ENCODE peak calls at places on chromosomes 5 and 9, in five cellular contexts. K, O, H, C and E are unnamed samples.

GRCh38 chr5:173320259-173320658 is 8.0 kb downstream of the STC2 start:
- DNase-seq in K (no peak), O (peak; percentile 26), H (no peak), C (peak; percentile 85), E (no peak)

GRCh38 chr5:170053896-170054295 is 51.8 kb upstream of the FOXI1 start:
- DNase-seq in K (no peak), O (no peak), H (no peak), C (no peak), E (no peak)

GRCh38 chr9:70398145-70398556 is 16.3 kb downstream of the KLF9 start:
- DNase-seq in K (no peak), O (no peak), H (no peak), C (no peak), E (no peak)

GRCh38 chr9:80127920-80128319 is 556.2 kb downstream of the TLE4 start:
- DNase-seq in K (no peak), O (no peak), H (no peak), C (no peak), E (no peak)

GRCh38 chr5:115815006-115815692 is 1.3 kb downstream of the CDO1 start:
- DNase-seq in K (no peak), O (no peak), H (no peak), C (no peak), E (peak; percentile 34)

GRCh38 chr5:157308826-157309465 is 43.0 kb downstream of the CYFIP2 start:
- DNase-seq in K (no peak), O (no peak), H (no peak), C (no peak), E (no peak)

GRCh38 chr5:157288405-157289163 is 22.7 kb downstream of the CYFIP2 start:
- DNase-seq in K (no peak), O (no peak), H (no peak), C (no peak), E (no peak)

GRCh38 chr5:110055301-110055700 is 365.6 kb downstream of the MAN2A1 start:
- DNase-seq in K (no peak), O (no peak), H (no peak), C (no peak), E (no peak)

GRCh38 chr5:163915481-163915961 is 410.1 kb downstream of the MAT2B start:
- DNase-seq in K (no peak), O (peak; percentile 52), H (peak; percentile 3), C (no peak), E (peak; percentile 39)

GRCh38 chr5:31717586-31717985 is 78.7 kb downstream of the PDZD2 start:
- DNase-seq in K (no peak), O (no peak), H (no peak), C (no peak), E (no peak)

GRCh38 chr9:127418037-127418471 is 6.1 kb upstream of the ZNF79 start:
- DNase-seq in K (no peak), O (no peak), H (peak; percentile 36), C (no peak), E (peak; percentile 75)

GRCh38 chr5:80109549-80110478 is 74.7 kb downstream of the THBS4 start:
- DNase-seq in K (no peak), O (peak; percentile 41), H (no peak), C (peak; percentile 60), E (no peak)

GRCh38 chr5:96288166-96288844 is 144.7 kb downstream of the PCSK1 start:
- DNase-seq in K (no peak), O (no peak), H (no peak), C (no peak), E (no peak)

GRCh38 chr9:7402704-7403389 is 396.7 kb downstream of the DMAC1 start:
- DNase-seq in K (no peak), O (no peak), H (no peak), C (no peak), E (peak; percentile 39)

GRCh38 chr9:129587487-129588262 is 33.2 kb downstream of the C9orf50 start:
- DNase-seq in K (no peak), O (no peak), H (no peak), C (no peak), E (peak; percentile 75)

GRCh38 chr5:97455996-97456395 is 272.9 kb upstream of the RIOK2 start:
- DNase-seq in K (no peak), O (no peak), H (no peak), C (no peak), E (no peak)

GRCh38 chr9:20941177-20941690 is 90.2 kb downstream of the HACD4 start:
- DNase-seq in K (peak; percentile 70), O (peak; percentile 50), H (no peak), C (peak; percentile 20), E (peak; percentile 72)

GRCh38 chr5:173321886-173322285 is 6.3 kb downstream of the STC2 start:
- DNase-seq in K (no peak), O (no peak), H (no peak), C (no peak), E (no peak)

GRCh38 chr5:23494558-23494957 is 12.9 kb upstream of the PRDM9 start:
- DNase-seq in K (no peak), O (no peak), H (no peak), C (no peak), E (no peak)

GRCh38 chr9:114805670-114806551 is at the start of gene TNFSF15:
- DNase-seq in K (no peak), O (peak; percentile 54), H (peak; percentile 68), C (no peak), E (no peak)

GRCh38 chr5:51226420-51226735 is 156.9 kb upstream of the ISL1 start:
- DNase-seq in K (peak; percentile 24), O (no peak), H (no peak), C (no peak), E (no peak)

GRCh38 chr5:88952344-88952743 is 69.4 kb upstream of the MEF2C start:
- DNase-seq in K (no peak), O (no peak), H (no peak), C (no peak), E (no peak)

GRCh38 chr9:30198463-30199309 is 2185.8 kb upstream of the ACO1 start:
- DNase-seq in K (no peak), O (no peak), H (peak; percentile 39), C (no peak), E (no peak)

GRCh38 chr5:35902032-35902681 is 36.3 kb downstream of the CAPSL start:
- DNase-seq in K (no peak), O (no peak), H (no peak), C (no peak), E (no peak)

GRCh38 chr5:10518352-10518751 is 45.5 kb upstream of the ANKRD33B start:
- DNase-seq in K (no peak), O (no peak), H (no peak), C (no peak), E (no peak)

DNA sequence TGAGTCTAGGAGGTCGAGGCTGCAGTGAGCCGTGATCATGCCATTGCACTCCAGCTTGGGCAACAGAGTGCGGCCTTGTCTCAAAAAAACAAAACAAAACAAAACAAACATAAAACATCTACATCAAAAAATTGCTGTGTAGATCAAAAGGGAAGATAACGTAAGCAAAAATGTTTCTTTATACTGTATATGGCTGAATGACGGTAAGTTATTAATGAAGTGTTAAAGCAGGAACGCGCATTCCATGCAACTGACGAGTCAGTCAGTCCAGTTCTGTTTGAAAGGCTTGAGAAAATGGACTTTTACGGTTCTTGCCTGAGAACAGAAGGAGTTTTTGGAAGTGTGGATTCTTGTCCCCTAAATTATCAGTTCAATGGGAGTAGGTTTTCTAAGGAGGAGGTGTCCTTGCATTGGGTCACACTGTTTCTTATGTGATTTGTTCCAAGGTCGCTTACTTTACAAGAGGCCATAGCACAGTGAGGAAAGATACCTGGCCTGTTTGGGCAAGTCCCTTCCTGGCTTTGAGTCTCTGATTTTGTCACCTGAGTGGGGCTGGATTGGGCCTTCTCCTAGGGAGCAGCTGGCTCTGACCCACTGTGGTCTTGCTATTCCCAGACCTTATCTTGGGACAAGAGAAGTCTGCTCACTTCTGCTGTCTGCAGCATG is 6.6 kb upstream of the PTGS1 start:
- DNase-seq in K (no peak), O (no peak), H (no peak), C (no peak), E (no peak)
- H3K4me1 ChIP-seq in K (no peaks in the 10 kb centered on the region), O (peaks cover 3% of the 10 kb centered on the region), H (no peaks in the 10 kb centered on the region), C (no peaks in the 10 kb centered on the region), E (no peaks in the 10 kb centered on the region)

DNA sequence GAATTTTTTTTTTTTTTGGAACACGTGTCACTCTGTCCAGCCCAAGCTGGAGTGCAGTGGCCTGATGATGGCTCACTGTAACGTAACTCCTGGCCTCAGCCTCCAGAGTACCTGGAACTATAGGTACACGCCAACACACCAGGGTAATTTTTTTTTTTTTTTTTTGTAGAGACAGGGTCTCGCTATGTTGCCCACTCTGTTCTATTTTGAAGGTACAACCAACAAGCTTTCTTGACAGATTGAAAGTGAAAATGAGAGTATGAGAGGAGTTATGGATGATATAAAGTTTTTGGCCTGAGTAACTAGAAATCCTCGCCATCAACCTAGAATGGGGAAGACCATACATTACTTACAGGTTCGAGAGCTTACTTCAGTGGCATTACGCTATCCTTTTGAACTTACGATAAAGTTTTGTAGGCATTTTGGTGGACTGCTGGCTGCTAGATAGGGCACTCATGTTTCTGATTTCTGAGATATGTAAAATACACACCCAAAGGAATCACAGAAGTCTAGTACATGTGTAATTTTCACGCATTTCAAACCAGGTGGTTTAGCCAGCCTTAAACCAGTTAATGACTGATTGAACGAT is 806 bp upstream of the CDC42SE2 start:
- DNase-seq in K (no peak), O (no peak), H (no peak), C (no peak), E (no peak)
- H3K4me1 ChIP-seq in K (no peaks in the 10 kb centered on the region), O (peaks cover 5% of the 10 kb centered on the region), H (peaks cover 23% of the 10 kb centered on the region), C (peaks cover 35% of the 10 kb centered on the region), E (peaks cover 20% of the 10 kb centered on the region)

DNA sequence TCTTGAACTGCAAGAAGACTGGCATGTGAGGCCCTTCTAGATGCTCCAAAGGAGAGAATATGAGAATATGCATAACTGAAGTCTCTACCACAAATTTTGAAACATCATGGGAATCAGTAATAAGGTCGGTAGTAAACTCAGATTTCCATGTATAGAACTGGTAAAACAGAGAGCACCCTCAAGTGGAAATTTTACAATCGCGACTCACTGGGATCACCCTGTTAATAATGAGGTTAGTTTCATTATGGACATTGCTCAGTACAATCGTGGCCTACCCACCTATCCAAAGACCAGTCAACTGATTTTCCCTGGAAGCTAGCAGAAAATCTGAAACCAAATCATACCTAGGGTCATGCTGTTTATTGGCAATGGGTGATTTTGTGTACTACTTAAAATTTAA is 308.1 kb downstream of the ACTL7B start:
- DNase-seq in K (no peak), O (no peak), H (no peak), C (no peak), E (no peak)
- H3K4me1 ChIP-seq in K (peaks cover 21% of the 10 kb centered on the region), O (no peaks in the 10 kb centered on the region), H (no peaks in the 10 kb centered on the region), C (peaks cover 20% of the 10 kb centered on the region), E (peaks cover 4% of the 10 kb centered on the region)

DNA sequence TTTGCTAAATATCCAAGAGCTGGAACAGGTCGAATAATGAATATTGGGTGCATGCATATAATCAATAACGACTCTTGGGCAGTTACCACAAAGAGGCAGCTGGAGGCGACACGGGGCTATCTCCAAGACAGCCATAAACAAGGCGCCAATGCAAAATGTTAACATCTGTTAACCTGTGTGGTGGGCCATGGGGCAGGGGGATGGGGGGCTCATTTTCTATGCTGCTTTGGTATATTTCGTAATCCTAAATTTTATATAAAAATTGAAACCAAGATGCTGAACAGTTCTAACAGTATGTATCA is 1.3 kb upstream of the RNF44 start:
- DNase-seq in K (no peak), O (no peak), H (no peak), C (no peak), E (no peak)
- H3K4me1 ChIP-seq in K (peaks cover 17% of the 10 kb centered on the region), O (peaks cover 26% of the 10 kb centered on the region), H (peaks cover 80% of the 10 kb centered on the region), C (peaks cover 72% of the 10 kb centered on the region), E (peaks cover 35% of the 10 kb centered on the region)

DNA sequence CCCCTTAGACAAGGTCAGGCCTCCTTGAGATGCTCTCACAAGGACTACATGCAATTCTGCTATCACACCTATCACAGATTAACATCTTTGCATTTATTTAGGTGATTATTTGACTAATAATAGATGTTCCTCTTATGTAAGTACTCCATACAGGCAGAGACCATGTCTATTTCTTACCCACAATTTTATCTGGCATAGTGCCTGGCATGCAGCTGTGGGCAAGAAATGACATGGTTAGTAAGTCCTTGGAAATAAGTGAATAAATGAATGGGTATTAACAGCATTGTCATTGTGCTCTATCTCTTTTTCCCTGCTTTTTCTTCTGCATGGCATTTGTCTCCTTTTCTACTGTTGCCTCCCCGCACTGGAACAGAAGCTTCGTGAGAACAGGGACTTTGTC is 49.4 kb downstream of the SLC22A5 start:
- DNase-seq in K (no peak), O (no peak), H (no peak), C (no peak), E (no peak)
- H3K4me1 ChIP-seq in K (peaks cover 3% of the 10 kb centered on the region), O (peaks cover 60% of the 10 kb centered on the region), H (peaks cover 99% of the 10 kb centered on the region), C (peaks cover 100% of the 10 kb centered on the region), E (peaks cover 17% of the 10 kb centered on the region)